ENCODE peak calls at places on chromosomes 2 and 18, in four cellular contexts. One of them, this sample, is unnamed.

GRCh38 chr2:17733650-17734049 is 20.0 kb downstream of the SMC6 start:
- DNase-seq in EL: no peak
- DNase-seq in NCI-H1092 treated with DMSO at 0.1 percent for 48 hours: no peak
- DNase-seq in A673: no peak
- DNase-seq in this sample: no peak

GRCh38 chr2:29293830-29294438 is 178.7 kb downstream of the CLIP4 start:
- DNase-seq in A673: no peak
- DNase-seq in NCI-H1092 treated with DMSO at 0.1 percent for 48 hours: no peak
- DNase-seq in EL: peak
- DNase-seq in this sample: no peak

GRCh38 chr2:28821295-28821958 is 10.8 kb downstream of the SPDYA start:
- DNase-seq in A673: peak
- DNase-seq in EL: peak
- DNase-seq in NCI-H1092 treated with DMSO at 0.1 percent for 48 hours: peak
- DNase-seq in this sample: no peak

GRCh38 chr2:74512744-74513604 is 1.3 kb upstream of the TLX2 start:
- DNase-seq in A673: no peak
- DNase-seq in NCI-H1092 treated with DMSO at 0.1 percent for 48 hours: no peak
- DNase-seq in EL: no peak
- DNase-seq in this sample: no peak

GRCh38 chr2:159053186-159054031 is 85.0 kb downstream of the TANC1 start:
- DNase-seq in EL: peak
- DNase-seq in NCI-H1092 treated with DMSO at 0.1 percent for 48 hours: no peak
- DNase-seq in A673: no peak
- DNase-seq in this sample: no peak

GRCh38 chr2:23597687-23598086 is 212.7 kb downstream of the KLHL29 start:
- DNase-seq in EL: no peak
- DNase-seq in NCI-H1092 treated with DMSO at 0.1 percent for 48 hours: no peak
- DNase-seq in A673: no peak
- DNase-seq in this sample: no peak

GRCh38 chr2:177296047-177296446 is 31.5 kb upstream of the NFE2L2 start:
- DNase-seq in A673: peak
- DNase-seq in EL: peak
- DNase-seq in NCI-H1092 treated with DMSO at 0.1 percent for 48 hours: no peak
- DNase-seq in this sample: no peak

GRCh38 chr2:190637331-190637734 is 11.6 kb upstream of the NAB1 start:
- DNase-seq in EL: peak
- DNase-seq in NCI-H1092 treated with DMSO at 0.1 percent for 48 hours: no peak
- DNase-seq in A673: no peak
- DNase-seq in this sample: no peak

GRCh38 chr2:169815849-169816248 is 8.9 kb downstream of the METTL5 start:
- DNase-seq in A673: no peak
- DNase-seq in NCI-H1092 treated with DMSO at 0.1 percent for 48 hours: no peak
- DNase-seq in EL: peak
- DNase-seq in this sample: no peak

GRCh38 chr2:54063967-54064535 is 51.4 kb upstream of the ACYP2 start:
- DNase-seq in A673: no peak
- DNase-seq in EL: no peak
- DNase-seq in NCI-H1092 treated with DMSO at 0.1 percent for 48 hours: no peak
- DNase-seq in this sample: peak

GRCh38 chr2:197191948-197192338 is 118.6 kb downstream of the ANKRD44 start:
- DNase-seq in NCI-H1092 treated with DMSO at 0.1 percent for 48 hours: no peak
- DNase-seq in A673: no peak
- DNase-seq in EL: no peak
- DNase-seq in this sample: no peak

GRCh38 chr18:75269140-75269676 is 58.6 kb downstream of the TSHZ1 start:
- DNase-seq in NCI-H1092 treated with DMSO at 0.1 percent for 48 hours: peak
- DNase-seq in EL: no peak
- DNase-seq in A673: no peak
- DNase-seq in this sample: no peak

GRCh38 chr2:48873676-48874075 is 118.2 kb upstream of the LHCGR start:
- DNase-seq in NCI-H1092 treated with DMSO at 0.1 percent for 48 hours: no peak
- DNase-seq in A673: no peak
- DNase-seq in EL: no peak
- DNase-seq in this sample: no peak

GRCh38 chr2:179528576-179529069 is 264.0 kb upstream of the SESTD1 start:
- DNase-seq in EL: no peak
- DNase-seq in A673: no peak
- DNase-seq in NCI-H1092 treated with DMSO at 0.1 percent for 48 hours: no peak
- DNase-seq in this sample: no peak

GRCh38 chr18:9596257-9596656 is 18.1 kb downstream of the PPP4R1 start:
- DNase-seq in NCI-H1092 treated with DMSO at 0.1 percent for 48 hours: no peak
- DNase-seq in EL: peak
- DNase-seq in A673: peak
- DNase-seq in this sample: no peak

GRCh38 chr18:35289293-35290069 is 548 bp downstream of the ZSCAN30 start:
- DNase-seq in NCI-H1092 treated with DMSO at 0.1 percent for 48 hours: no peak
- DNase-seq in EL: peak
- DNase-seq in A673: no peak
- DNase-seq in this sample: no peak

GRCh38 chr2:160417745-160418397 is 75.7 kb downstream of the RBMS1 start:
- DNase-seq in A673: peak
- DNase-seq in NCI-H1092 treated with DMSO at 0.1 percent for 48 hours: no peak
- DNase-seq in EL: peak
- DNase-seq in this sample: no peak

GRCh38 chr18:49510393-49511115 is 23.5 kb upstream of the C18orf32 start:
- DNase-seq in EL: peak
- DNase-seq in NCI-H1092 treated with DMSO at 0.1 percent for 48 hours: peak
- DNase-seq in A673: peak
- DNase-seq in this sample: no peak

GRCh38 chr2:26432856-26433255 is 31.1 kb downstream of the DRC1 start:
- DNase-seq in EL: no peak
- DNase-seq in A673: no peak
- DNase-seq in NCI-H1092 treated with DMSO at 0.1 percent for 48 hours: no peak
- DNase-seq in this sample: no peak

GRCh38 chr2:172967036-172967982 is 108.3 kb upstream of the MAP3K20 start:
- DNase-seq in A673: no peak
- DNase-seq in NCI-H1092 treated with DMSO at 0.1 percent for 48 hours: no peak
- DNase-seq in EL: no peak
- DNase-seq in this sample: no peak

GRCh38 chr2:176872406-176872805 is 340.2 kb upstream of the HNRNPA3 start:
- DNase-seq in A673: no peak
- DNase-seq in NCI-H1092 treated with DMSO at 0.1 percent for 48 hours: no peak
- DNase-seq in EL: no peak
- DNase-seq in this sample: no peak

GRCh38 chr2:209460151-209460761 is 36.4 kb downstream of the MAP2 start:
- DNase-seq in A673: no peak
- DNase-seq in NCI-H1092 treated with DMSO at 0.1 percent for 48 hours: no peak
- DNase-seq in EL: no peak
- DNase-seq in this sample: no peak

GRCh38 chr2:26861610-26862224 is 13.8 kb downstream of the DPYSL5 start:
- DNase-seq in NCI-H1092 treated with DMSO at 0.1 percent for 48 hours: no peak
- DNase-seq in A673: no peak
- DNase-seq in EL: no peak
- DNase-seq in this sample: no peak

GRCh38 chr2:238100049-238100820 is at the start of gene ESPNL:
- DNase-seq in A673: no peak
- DNase-seq in NCI-H1092 treated with DMSO at 0.1 percent for 48 hours: no peak
- DNase-seq in EL: no peak
- DNase-seq in this sample: no peak

GRCh38 chr18:63969965-63970802 is at the start of gene SERPINB8:
- DNase-seq in A673: peak
- DNase-seq in EL: peak
- DNase-seq in NCI-H1092 treated with DMSO at 0.1 percent for 48 hours: peak
- DNase-seq in this sample: peak

GRCh38 chr2:16568998-16569397 is 96.6 kb downstream of the CYRIA start:
- DNase-seq in A673: no peak
- DNase-seq in NCI-H1092 treated with DMSO at 0.1 percent for 48 hours: no peak
- DNase-seq in EL: no peak
- DNase-seq in this sample: no peak

GRCh38 chr2:98037666-98038339 is 42.1 kb upstream of the TMEM131 start:
- DNase-seq in EL: no peak
- DNase-seq in NCI-H1092 treated with DMSO at 0.1 percent for 48 hours: no peak
- DNase-seq in A673: peak
- DNase-seq in this sample: no peak

GRCh38 chr2:129055829-129056228 is 737.2 kb upstream of the HS6ST1 start:
- DNase-seq in EL: no peak
- DNase-seq in NCI-H1092 treated with DMSO at 0.1 percent for 48 hours: no peak
- DNase-seq in A673: no peak
- DNase-seq in this sample: no peak

GRCh38 chr2:160784034-160784433 is 290.4 kb upstream of the RBMS1 start:
- DNase-seq in NCI-H1092 treated with DMSO at 0.1 percent for 48 hours: no peak
- DNase-seq in A673: peak
- DNase-seq in EL: no peak
- DNase-seq in this sample: no peak

GRCh38 chr2:20530520-20530919 is 83.6 kb downstream of the RHOB start:
- DNase-seq in A673: no peak
- DNase-seq in EL: no peak
- DNase-seq in NCI-H1092 treated with DMSO at 0.1 percent for 48 hours: no peak
- DNase-seq in this sample: no peak

GRCh38 chr2:30661173-30662107 is 145.8 kb downstream of the CAPN13 start:
- DNase-seq in NCI-H1092 treated with DMSO at 0.1 percent for 48 hours: no peak
- DNase-seq in EL: no peak
- DNase-seq in A673: no peak
- DNase-seq in this sample: no peak

GRCh38 chr2:24456610-24457556 is 34.2 kb upstream of the NCOA1 start:
- DNase-seq in NCI-H1092 treated with DMSO at 0.1 percent for 48 hours: no peak
- DNase-seq in EL: peak
- DNase-seq in A673: peak
- DNase-seq in this sample: peak

This sample was measured in left ventricle myocardium inferior.